ENCODE peak calls at places on chromosomes 1 and 21, in four cellular contexts. R is HepG2, S is GM12878, G is K562. L is an unnamed sample.

GRCh38 chr1:1959840-1960479 is 40.9 kb upstream of the TMEM52 start:
- DNase-seq in G (peak), S (no peak), R (peak), L (peak)

GRCh38 chr1:55359611-55360010 is 144.4 kb upstream of the USP24 start:
- DNase-seq in R (no peak), G (no peak), S (no peak), L (no peak)

GRCh38 chr21:25568230-25568629 is 39.1 kb downstream of the MRPL39 start:
- DNase-seq in S (no peak), G (no peak), R (no peak), L (no peak)

GRCh38 chr21:37770496-37770895 is 145.8 kb downstream of the KCNJ6 start:
- DNase-seq in R (no peak), S (no peak), G (no peak), L (no peak)

GRCh38 chr1:156376146-156376545 is 7.1 kb downstream of the RHBG start:
- DNase-seq in G (no peak), R (peak), S (no peak), L (no peak)

GRCh38 chr1:199313444-199313843 is 674.6 kb downstream of the PTPRC start:
- DNase-seq in R (no peak), S (no peak), G (no peak), L (no peak)

GRCh38 chr1:235057385-235058306 is 71.0 kb downstream of the TOMM20 start:
- DNase-seq in G (no peak), S (no peak), R (no peak), L (no peak)

GRCh38 chr1:165143437-165144065 is 213.0 kb downstream of the LMX1A start:
- DNase-seq in S (no peak), G (peak), R (peak), L (peak)

GRCh38 chr1:78092686-78093085 is 46.9 kb downstream of the GIPC2 start:
- DNase-seq in R (no peak), S (no peak), G (no peak), L (no peak)

GRCh38 chr21:35004289-35004688 is 44.8 kb downstream of the RUNX1 start:
- DNase-seq in S (no peak), R (no peak), G (no peak), L (no peak)

GRCh38 chr1:184424171-184424570 is 37.3 kb downstream of the C1orf21 start:
- DNase-seq in R (no peak), S (no peak), G (no peak), L (no peak)

GRCh38 chr1:15856888-15857287 is 9.4 kb downstream of the SPEN start:
- DNase-seq in R (no peak), G (no peak), S (no peak), L (no peak)

GRCh38 chr1:11985851-11986250 is 5.6 kb downstream of the MFN2 start:
- DNase-seq in S (no peak), R (no peak), G (no peak), L (no peak)

GRCh38 chr21:38989745-38990423 is 184.2 kb downstream of the ETS2 start:
- DNase-seq in S (no peak), G (no peak), R (peak), L (peak)

GRCh38 chr1:43048601-43049011 is 89.9 kb upstream of the SLC2A1 start:
- DNase-seq in S (no peak), G (no peak), R (no peak), L (no peak)

GRCh38 chr1:228350179-228350742 is 56.4 kb downstream of the TRIM11 start:
- DNase-seq in S (no peak), G (no peak), R (no peak), L (no peak)

GRCh38 chr21:8991968-8992621 is 1529.3 kb upstream of the TPTE start:
- DNase-seq in R (no peak), S (no peak), G (peak), L (no peak)

GRCh38 chr21:38597436-38597835 is 99.2 kb upstream of the ERG start:
- DNase-seq in S (no peak), R (no peak), G (no peak), L (no peak)

GRCh38 chr1:171877711-171878110 is 36.4 kb downstream of the DNM3 start:
- DNase-seq in R (no peak), S (no peak), G (no peak), L (no peak)

GRCh38 chr1:30199563-30199962 is 523.8 kb downstream of the MATN1 start:
- DNase-seq in S (no peak), G (no peak), R (no peak), L (no peak)

GRCh38 chr1:226979517-226980121 is 39.5 kb downstream of the COQ8A start:
- DNase-seq in S (no peak), G (no peak), R (no peak), L (no peak)

GRCh38 chr1:89799495-89799894 is 21.3 kb upstream of the LRRC8D start:
- DNase-seq in R (no peak), S (no peak), G (no peak), L (no peak)

GRCh38 chr21:31752352-31752751 is 20.4 kb upstream of the SCAF4 start:
- DNase-seq in S (no peak), R (no peak), G (no peak), L (no peak)

GRCh38 chr1:160539896-160540858 is 17.1 kb upstream of the SLAMF6 start:
- DNase-seq in S (peak), G (peak), R (peak), L (no peak)

GRCh38 chr1:9914603-9914937 is 4.5 kb upstream of the CTNNBIP1 start:
- DNase-seq in G (no peak), S (no peak), R (no peak), L (no peak)

GRCh38 chr1:168081373-168082007 is 55.2 kb downstream of the GPR161 start:
- DNase-seq in S (no peak), G (no peak), R (no peak), L (no peak)

DNA sequence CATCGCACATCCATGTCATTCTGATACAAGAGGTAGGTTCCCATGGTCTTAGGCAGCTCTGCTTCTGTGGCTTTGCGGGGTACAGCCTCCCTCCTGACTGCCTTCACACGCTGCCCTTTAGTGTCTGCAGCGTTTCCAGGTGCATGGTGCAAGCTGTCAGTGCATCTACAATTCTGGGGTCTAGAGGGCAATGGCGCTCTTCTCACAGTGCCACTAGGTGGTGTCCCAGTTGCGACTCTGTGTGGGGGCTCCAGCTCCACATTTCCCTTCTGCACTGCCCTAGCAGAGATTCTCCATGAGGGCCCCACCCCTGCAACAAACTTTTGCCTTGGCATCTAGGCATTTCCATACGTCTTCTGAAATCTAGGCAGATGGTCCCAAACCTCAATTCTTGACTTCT is 138.2 kb upstream of the BRINP3 start:
- DNase-seq in G (no peak), R (no peak), S (no peak), L (no peak)
- TF ChIP-seq SP1 in G (no peak), R (no peak), S (no peak), L (no peak)

GRCh38 chr1:241972703-241973375 is 15.3 kb downstream of the BECN2 start:
- DNase-seq in G (no peak), S (no peak), R (peak), L (no peak)
- TF ChIP-seq FOXM1 in G (no peak), S (no peak), R (no peak), L (no peak)

GRCh38 chr21:23162213-23162946 is 2164.2 kb downstream of the NCAM2 start:
- DNase-seq in G (no peak), S (no peak), R (no peak), L (no peak)

GRCh38 chr21:23155281-23155680 is 2157.1 kb downstream of the NCAM2 start:
- DNase-seq in S (no peak), G (no peak), R (no peak), L (no peak)

GRCh38 chr21:23160914-23161313 is 2162.7 kb downstream of the NCAM2 start:
- DNase-seq in R (no peak), G (no peak), S (no peak), L (no peak)
- TF ChIP-seq SP1 in R (no peak), G (no peak), S (no peak), L (no peak)

GRCh38 chr1:53198241-53198651 is 1.6 kb downstream of the CPT2 start:
- DNase-seq in G (no peak), R (no peak), S (no peak), L (no peak)
- TF ChIP-seq FOXM1 in G (no peak), R (no peak), S (no peak), L (no peak)

DNA sequence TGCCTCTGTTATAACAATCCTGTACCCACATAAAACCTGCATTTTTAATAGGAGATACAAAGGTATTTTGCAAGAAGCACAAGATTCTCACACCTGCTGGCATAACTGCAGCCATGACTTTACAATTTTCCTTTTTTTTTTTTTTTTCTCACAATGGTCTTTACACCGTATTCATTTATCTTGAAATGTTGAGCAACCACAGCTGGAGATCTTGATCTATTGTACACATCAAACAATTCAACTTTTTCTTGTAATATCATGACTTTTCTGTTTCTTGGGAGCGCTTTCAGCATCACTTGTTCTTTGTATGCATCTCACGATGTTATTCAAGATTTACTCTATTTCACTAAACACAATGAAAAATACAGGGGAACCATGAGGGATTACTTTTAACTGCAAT is 651.4 kb downstream of the KCNT2 start:
- DNase-seq in S (no peak), R (no peak), G (no peak), L (no peak)
- TF ChIP-seq SP1 in S (no peak), R (no peak), G (no peak), L (no peak)

DNA sequence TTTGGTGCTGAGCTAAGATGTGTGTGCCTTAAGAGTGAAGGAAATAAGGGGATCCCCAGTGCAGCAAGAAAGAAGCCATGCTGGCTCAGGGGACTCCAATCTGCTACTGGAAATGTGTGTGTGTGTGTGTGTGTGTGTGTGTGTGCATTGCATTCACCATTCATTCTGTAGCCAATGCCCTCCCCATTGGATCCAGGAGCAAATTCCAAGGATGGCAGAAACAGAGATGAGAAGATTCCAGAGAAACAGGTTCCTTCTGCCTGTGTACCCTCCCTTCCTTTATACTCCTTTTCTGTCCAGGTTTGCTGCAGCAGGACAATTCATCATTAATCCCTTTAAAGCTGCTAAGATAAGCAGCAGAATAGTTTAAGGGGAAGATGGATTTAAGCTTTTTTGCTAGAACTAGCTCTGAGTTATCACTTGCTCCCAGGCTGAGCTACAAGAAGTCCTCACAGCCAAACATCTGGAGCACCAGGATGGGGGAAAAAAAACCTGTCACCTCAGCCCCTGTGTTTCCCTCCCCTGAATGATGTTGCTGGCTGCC is 3.2 kb downstream of the SLC6A17 start:
- DNase-seq in R (no peak), G (no peak), S (no peak), L (no peak)
- TF ChIP-seq FOXM1 in R (no peak), G (no peak), S (no peak), L (no peak)

DNA sequence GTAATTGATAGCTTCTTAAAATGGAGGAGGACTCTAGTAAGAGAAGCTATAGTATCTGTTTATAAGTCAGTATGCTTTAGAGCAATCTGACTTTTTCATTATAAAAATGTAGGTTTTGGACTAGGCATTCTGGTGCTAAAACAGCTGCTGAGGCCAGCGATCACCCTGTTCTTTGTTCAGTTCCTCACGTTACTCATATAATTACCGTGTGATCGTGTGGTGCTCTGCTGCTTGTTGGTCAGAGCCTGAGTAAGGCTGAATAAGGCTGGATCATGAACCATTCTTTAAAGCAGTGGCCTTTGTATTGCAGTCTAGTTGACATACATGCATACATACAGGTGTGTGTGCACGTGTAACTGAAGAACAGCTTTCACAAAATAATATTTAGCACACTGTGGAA is 25.2 kb downstream of the CDC42 start:
- DNase-seq in R (no peak), S (no peak), G (no peak), L (no peak)
- TF ChIP-seq SP1 in R (no peak), S (no peak), G (no peak), L (no peak)

DNA sequence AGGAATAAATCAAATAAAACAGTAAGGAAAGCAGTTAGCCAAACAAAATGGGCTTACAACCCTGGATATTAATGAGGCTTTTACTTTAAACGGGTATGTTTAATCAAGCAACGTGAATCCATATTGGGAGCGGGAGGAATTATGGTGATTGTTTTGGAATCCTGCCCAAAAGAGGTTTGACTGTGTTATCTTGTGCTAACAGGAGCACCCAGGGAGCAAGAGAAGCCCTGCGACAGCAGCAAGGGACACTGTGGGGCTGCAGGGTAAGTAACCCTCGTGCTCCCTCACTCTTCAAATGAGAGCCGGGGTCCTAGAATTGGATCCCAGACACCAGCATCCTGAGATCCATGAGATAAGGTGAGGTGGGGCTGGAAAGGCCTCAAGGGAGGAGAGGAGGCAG is 72.6 kb upstream of the PGBD5 start:
- DNase-seq in S (no peak), G (no peak), R (no peak), L (no peak)
- TF ChIP-seq FOXM1 in S (no peak), G (no peak), R (no peak), L (no peak)

GRCh38 chr1:191358724-191359123 is 799.5 kb upstream of the RGS18 start:
- DNase-seq in G (no peak), S (no peak), R (no peak), L (no peak)
- TF ChIP-seq SP1 in G (no peak), S (no peak), R (no peak), L (no peak)

L was measured in HEK293T.